ENCODE peak calls at places on chromosomes 2 and 18, in six cellular contexts. T is neural progenitor cell, I is astrocyte, U is endodermal cell, X is mammary epithelial cell, R is colonic mucosa. L is an unnamed sample.

GRCh38 chr2:23628926-23629325 is 243.9 kb downstream of the KLHL29 start:
- DNase-seq in X (no peak), T (peak; percentile 16), U (no peak), R (no peak), I (no peak), L (no peak)

GRCh38 chr2:159516241-159516758 is 100.0 kb downstream of the BAZ2B start:
- DNase-seq in U (peak; percentile 61), X (peak; percentile 80), R (peak; percentile 45), I (peak; percentile 39), T (peak; percentile 11), L (peak; percentile 52)

GRCh38 chr2:174729797-174730529 is 34.3 kb downstream of the CHRNA1 start:
- DNase-seq in U (peak; percentile 70), T (peak; percentile 58), X (no peak), R (no peak), I (no peak), L (no peak)

GRCh38 chr2:3595409-3595808 is 497 bp downstream of the COLEC11 start:
- DNase-seq in I (no peak), R (no peak), T (no peak), X (no peak), U (no peak), L (no peak)

GRCh38 chr2:236928353-236929153 is 157.1 kb upstream of the COPS8 start:
- DNase-seq in R (peak; percentile 12), I (no peak), X (no peak), T (no peak), U (no peak), L (peak; percentile 14)

GRCh38 chr2:64637931-64638330 is 15.8 kb downstream of the SERTAD2 start:
- DNase-seq in T (no peak), U (no peak), I (no peak), R (no peak), X (peak; percentile 60), L (no peak)

GRCh38 chr2:138122891-138123290 is 158.6 kb downstream of the HNMT start:
- DNase-seq in U (no peak), T (no peak), X (peak; percentile 75), R (no peak), I (no peak), L (peak; percentile 19)

GRCh38 chr2:215362562-215362904 is 50.7 kb downstream of the ATIC start:
- DNase-seq in X (no peak), R (no peak), I (no peak), U (no peak), T (no peak), L (peak; percentile 32)

GRCh38 chr18:8793445-8794132 is 88.2 kb downstream of the MTCL1 start:
- DNase-seq in U (no peak), R (no peak), T (no peak), I (no peak), X (no peak), L (no peak)

GRCh38 chr2:1607236-1607920 is 136.9 kb downstream of the PXDN start:
- DNase-seq in R (no peak), I (no peak), T (no peak), U (no peak), X (no peak), L (no peak)

GRCh38 chr2:197028230-197028629 is 101.7 kb upstream of the PGAP1 start:
- DNase-seq in X (peak; percentile 19), T (no peak), U (no peak), R (no peak), I (peak; percentile 84), L (peak; percentile 88)

GRCh38 chr2:56531668-56532420 is 348.1 kb downstream of the CCDC85A start:
- DNase-seq in I (peak; percentile 28), X (no peak), U (no peak), T (no peak), R (no peak), L (peak; percentile 51)

GRCh38 chr2:171160119-171160629 is 519 bp downstream of the TLK1 start:
- DNase-seq in T (peak; percentile 82), X (peak; percentile 66), R (peak; percentile 67), U (no peak), I (peak; percentile 42), L (peak; percentile 63)

GRCh38 chr2:141423212-141423611 is 707.6 kb downstream of the LRP1B start:
- DNase-seq in U (no peak), X (no peak), R (no peak), I (no peak), T (no peak), L (no peak)

GRCh38 chr2:230866704-230867561 is 2.2 kb downstream of the ITM2C start:
- DNase-seq in R (peak; percentile 85), T (peak; percentile 27), X (no peak), I (no peak), U (peak; percentile 67), L (peak; percentile 27)

GRCh38 chr2:127094509-127095366 is 12.2 kb downstream of the BIN1 start:
- DNase-seq in T (peak; percentile 51), I (peak; percentile 31), R (peak; percentile 68), U (peak; percentile 81), X (no peak), L (peak; percentile 51)

GRCh38 chr18:46939998-46940571 is 22.7 kb downstream of the KATNAL2 start:
- DNase-seq in R (no peak), X (no peak), T (no peak), I (no peak), U (no peak), L (no peak)

GRCh38 chr18:70337139-70337972 is 48.5 kb downstream of the SOCS6 start:
- DNase-seq in X (peak; percentile 96), U (peak; percentile 76), I (peak; percentile 87), T (peak; percentile 31), R (peak; percentile 31), L (peak; percentile 92)

GRCh38 chr2:195051401-195051800 is 605.6 kb upstream of the SLC39A10 start:
- DNase-seq in U (no peak), X (peak; percentile 30), R (no peak), T (no peak), I (peak; percentile 39), L (peak; percentile 34)

GRCh38 chr2:181304011-181304844 is 153.0 kb upstream of the ITGA4 start:
- DNase-seq in T (no peak), U (no peak), R (no peak), X (no peak), I (no peak), L (no peak)

GRCh38 chr2:9573013-9573708 is 17.5 kb upstream of the ADAM17 start:
- DNase-seq in R (no peak), U (no peak), X (peak; percentile 44), I (no peak), T (no peak), L (peak; percentile 39)

GRCh38 chr2:1977655-1978054 is 233.3 kb upstream of the PXDN start:
- DNase-seq in T (no peak), R (no peak), X (no peak), I (no peak), U (no peak), L (no peak)

GRCh38 chr18:59744271-59744721 is 47.1 kb upstream of the CCBE1 start:
- DNase-seq in T (no peak), I (peak; percentile 97), R (no peak), X (peak; percentile 83), U (no peak), L (peak; percentile 97)

GRCh38 chr2:9112079-9112721 is 94.4 kb upstream of the ASAP2 start:
- DNase-seq in U (no peak), I (peak; percentile 91), T (no peak), X (peak; percentile 98), R (no peak), L (peak; percentile 95)

GRCh38 chr18:55477537-55478300 is 110.3 kb downstream of the TCF4 start:
- DNase-seq in X (peak; percentile 65), R (no peak), I (peak; percentile 72), U (no peak), T (no peak), L (peak; percentile 76)

GRCh38 chr2:219111375-219112069 is 49.1 kb downstream of the NHEJ1 start:
- DNase-seq in U (no peak), X (no peak), I (no peak), T (no peak), R (peak; percentile 75), L (no peak)

GRCh38 chr18:22488554-22488953 is 70.8 kb upstream of the CTAGE1 start:
- DNase-seq in R (no peak), I (no peak), X (no peak), U (no peak), T (no peak), L (no peak)

GRCh38 chr18:73577365-73577764 is 570.3 kb downstream of the FBXO15 start:
- DNase-seq in I (peak; percentile 53), X (no peak), T (no peak), U (no peak), R (no peak), L (peak; percentile 35)

GRCh38 chr2:115122701-115123100 is 680.3 kb downstream of the DPP10 start:
- DNase-seq in R (no peak), U (no peak), T (no peak), I (no peak), X (no peak), L (no peak)

GRCh38 chr2:47599171-47599570 is 183.8 kb upstream of the MSH6 start:
- DNase-seq in X (no peak), R (no peak), T (no peak), I (no peak), U (no peak), L (no peak)

GRCh38 chr2:134522856-134523460 is 195.8 kb downstream of the TMEM163 start:
- DNase-seq in R (no peak), U (no peak), X (no peak), I (no peak), T (no peak), L (no peak)

GRCh38 chr18:6566338-6566911 is 151.7 kb upstream of the L3MBTL4 start:
- DNase-seq in T (peak; percentile 72), R (no peak), X (peak; percentile 90), U (no peak), I (no peak), L (no peak)
- H3K9ac ChIP-seq in T (no peak overlapping the region), R (no peak overlapping the region), X (no peak overlapping the region), U (peak overlapping the region; percentile 39), I (no peak overlapping the region), L (no peak overlapping the region)

DNA sequence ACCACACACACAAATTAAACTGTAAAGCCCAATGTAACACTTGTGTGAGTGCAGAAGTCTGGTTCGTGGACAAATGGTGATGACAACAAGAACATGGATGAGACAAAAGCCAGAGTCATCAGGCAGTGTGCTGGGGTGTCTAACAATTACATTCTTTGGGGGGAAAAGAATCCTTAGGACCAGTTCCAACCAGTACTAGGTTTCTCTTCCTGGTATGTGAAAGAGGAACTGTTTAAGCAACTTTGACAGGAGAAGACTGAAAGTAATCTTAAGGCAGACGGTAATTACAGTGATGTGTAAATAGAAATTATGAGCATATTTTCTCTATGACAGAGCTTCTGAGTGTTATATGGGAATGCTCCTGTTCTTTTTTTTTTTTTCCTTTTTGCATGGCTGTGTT is 133.4 kb downstream of the AFF3 start:
- DNase-seq in I (peak; percentile 80), T (no peak), R (no peak), U (no peak), X (no peak), L (peak; percentile 31)
- H3K27ac ChIP-seq in I (no peak overlapping the region), T (no peak overlapping the region), R (no peak overlapping the region), U (no peak overlapping the region), X (no peak overlapping the region), L (no peak overlapping the region)

GRCh38 chr2:49770919-49771318 is 616.6 kb upstream of the FSHR start:
- DNase-seq in U (peak; percentile 93), R (no peak), I (peak; percentile 5), T (peak; percentile 80), X (peak; percentile 31), L (peak; percentile 9)
- TF ChIP-seq CTCF in U (peak; percentile 89), R (no peak), I (peak; percentile 36), T (peak; percentile 80), X (peak; percentile 47), L (no peak)

DNA sequence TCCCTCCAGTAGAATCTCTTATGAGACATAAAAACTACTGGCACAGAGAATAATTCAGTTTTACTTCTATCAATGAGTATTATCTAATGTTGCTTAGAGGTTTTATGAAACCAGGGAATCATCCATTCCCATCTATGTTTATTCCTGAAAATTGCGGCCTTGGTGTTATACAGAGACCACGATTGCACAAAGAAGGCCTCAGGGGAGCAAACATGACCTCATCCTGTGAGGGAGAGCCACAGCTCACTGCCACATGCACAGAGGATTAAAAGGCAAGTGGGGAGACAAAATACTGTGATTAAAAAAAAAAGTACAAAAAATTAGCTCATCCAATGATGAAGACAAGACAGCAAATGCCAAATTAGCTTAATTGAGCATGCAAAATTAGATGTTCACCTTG is 111.8 kb upstream of the SLC35G4 start:
- DNase-seq in R (no peak), X (peak; percentile 55), U (no peak), T (no peak), I (no peak), L (peak; percentile 15)
- H3K9ac ChIP-seq in R (no peak overlapping the region), X (no peak overlapping the region), U (no peak overlapping the region), T (no peak overlapping the region), I (no peak overlapping the region), L (no peak overlapping the region)